ENCODE peak calls at places on chromosome X, in four cellular contexts. X, A, Q and F are unnamed samples.

GRCh38 chrX:1466232-1466661 is 13.5 kb upstream of the ASMTL start:
- DNase-seq in X (no peak), A (peak), Q (peak), F (no peak)

GRCh38 chrX:13287816-13288215 is 32.0 kb downstream of the ATXN3L start:
- DNase-seq in X (no peak), A (no peak), Q (no peak), F (no peak)

GRCh38 chrX:40945366-40945713 is 139.9 kb upstream of the USP9X start:
- DNase-seq in X (peak), A (no peak), Q (no peak), F (peak)

GRCh38 chrX:147550217-147550616 is 361.5 kb upstream of the FMR1 start:
- DNase-seq in X (no peak), A (no peak), Q (no peak), F (no peak)

GRCh38 chrX:130726661-130727060 is 176.3 kb downstream of the ENOX2 start:
- DNase-seq in X (no peak), A (no peak), Q (no peak), F (peak)

GRCh38 chrX:11108253-11108941 is 2.7 kb upstream of the HCCS start:
- DNase-seq in X (no peak), A (no peak), Q (no peak), F (no peak)

GRCh38 chrX:40192196-40192595 is 94.4 kb upstream of the BCOR start:
- DNase-seq in X (no peak), A (no peak), Q (no peak), F (no peak)

GRCh38 chrX:44596277-44596676 is 53.6 kb upstream of the FUNDC1 start:
- DNase-seq in X (no peak), A (no peak), Q (no peak), F (no peak)